ENCODE peak calls at places on chromosome 1, in nine cellular contexts. A, Z, R, I, N, V, E, Y and T are unnamed samples.

GRCh38 chr1:28480308-28480707 is 25.5 kb upstream of the RCC1 start:
- DNase-seq in A (no peak), Z (no peak), R (no peak), I (no peak), N (no peak), V (no peak), E (no peak), Y (no peak), T (no peak)

GRCh38 chr1:197868751-197869501 is 33.5 kb upstream of the C1orf53 start:
- DNase-seq in A (no peak), Z (peak), R (peak), I (peak), N (no peak), V (peak), E (peak), Y (peak), T (peak)

GRCh38 chr1:15090373-15090772 is 63.2 kb upstream of the TMEM51 start:
- DNase-seq in A (no peak), Z (no peak), R (no peak), I (no peak), N (peak), V (no peak), E (no peak), Y (peak), T (peak)

GRCh38 chr1:220690140-220691038 is at the start of gene C1orf115:
- DNase-seq in A (peak), Z (peak), R (peak), I (no peak), N (peak), V (peak), E (peak), Y (peak), T (peak)

GRCh38 chr1:63968663-63969460 is 195.0 kb downstream of the ROR1 start:
- DNase-seq in A (no peak), Z (peak), R (no peak), I (no peak), N (no peak), V (peak), E (no peak), Y (no peak), T (peak)

GRCh38 chr1:203467550-203467921 is 8.1 kb upstream of the PRELP start:
- DNase-seq in A (no peak), Z (no peak), R (no peak), I (no peak), N (no peak), V (peak), E (no peak), Y (no peak), T (no peak)

GRCh38 chr1:220828211-220828553 is 41.5 kb downstream of the MTARC1 start:
- DNase-seq in A (no peak), Z (no peak), R (no peak), I (no peak), N (no peak), V (no peak), E (no peak), Y (no peak), T (no peak)

GRCh38 chr1:244010191-244010590 is 40.9 kb upstream of the ZBTB18 start:
- DNase-seq in A (no peak), Z (no peak), R (peak), I (no peak), N (no peak), V (no peak), E (no peak), Y (peak), T (no peak)

GRCh38 chr1:235843458-235843857 is 23.2 kb downstream of the LYST start:
- DNase-seq in A (no peak), Z (peak), R (no peak), I (no peak), N (no peak), V (peak), E (peak), Y (no peak), T (peak)

GRCh38 chr1:45272943-45273342 is 53.8 kb upstream of the HPDL start:
- DNase-seq in A (no peak), Z (peak), R (no peak), I (no peak), N (no peak), V (peak), E (no peak), Y (no peak), T (no peak)

GRCh38 chr1:34426325-34426896 is 249.7 kb downstream of the C1orf94 start:
- DNase-seq in A (no peak), Z (no peak), R (no peak), I (no peak), N (no peak), V (no peak), E (no peak), Y (no peak), T (no peak)

GRCh38 chr1:22414244-22414751 is 37.4 kb upstream of the ZBTB40 start:
- DNase-seq in A (no peak), Z (peak), R (no peak), I (no peak), N (no peak), V (peak), E (no peak), Y (no peak), T (peak)

GRCh38 chr1:107264561-107264960 is 123.7 kb downstream of the NTNG1 start:
- DNase-seq in A (no peak), Z (no peak), R (no peak), I (no peak), N (no peak), V (peak), E (no peak), Y (no peak), T (no peak)